ENCODE peak calls at places on chromosomes 7 and 10, in five cellular contexts. R is transverse colon, A is suprapubic skin, K is sigmoid colon, S is upper lobe of left lung. Q is an unnamed sample.

GRCh38 chr7:121960678-121961461 is 87.9 kb downstream of the PTPRZ1 start:
- DNase-seq in K (no peak), S (no peak), R (no peak), A (no peak), Q (no peak)

GRCh38 chr7:132251327-132251659 is 325.0 kb downstream of the PLXNA4 start:
- DNase-seq in R (peak; percentile 88), A (peak; percentile 78), S (peak; percentile 93), K (peak; percentile 92), Q (peak; percentile 19)

GRCh38 chr7:121081327-121081936 is 92.9 kb downstream of the CPED1 start:
- DNase-seq in R (no peak), S (no peak), A (no peak), K (no peak), Q (peak; percentile 30)

GRCh38 chr7:10874666-10875065 is 99.0 kb upstream of the PHF14 start:
- DNase-seq in S (no peak), A (no peak), K (no peak), R (no peak), Q (no peak)

GRCh38 chr10:116765549-116766162 is 23.3 kb upstream of the HSPA12A start:
- DNase-seq in S (no peak), R (peak; percentile 58), K (peak; percentile 65), A (peak; percentile 51), Q (no peak)

GRCh38 chr10:112988839-112989406 is 38.9 kb downstream of the TCF7L2 start:
- DNase-seq in R (no peak), K (no peak), A (no peak), S (no peak), Q (no peak)

GRCh38 chr7:128932862-128933821 is 4.6 kb upstream of the IRF5 start:
- DNase-seq in K (peak; percentile 75), S (peak; percentile 66), R (peak; percentile 58), A (no peak), Q (no peak)

GRCh38 chr7:1598286-1598685 is 28.5 kb upstream of the PSMG3 start:
- DNase-seq in A (no peak), S (no peak), K (no peak), R (no peak), Q (no peak)

GRCh38 chr7:19177269-19177668 is 32.0 kb upstream of the FERD3L start:
- DNase-seq in K (no peak), S (no peak), A (no peak), R (no peak), Q (no peak)

GRCh38 chr7:28999421-28999820 is 41.3 kb upstream of the TRIL start:
- DNase-seq in A (no peak), R (no peak), K (no peak), S (no peak), Q (no peak)

GRCh38 chr10:43012578-43012977 is 64.3 kb upstream of the RET start:
- DNase-seq in S (no peak), K (no peak), A (no peak), R (no peak), Q (no peak)

GRCh38 chr10:131174211-131174565 is 137.3 kb downstream of the TCERG1L start:
- DNase-seq in S (no peak), A (no peak), R (no peak), K (peak; percentile 54), Q (no peak)

GRCh38 chr7:121547341-121548092 is 151.4 kb upstream of the FAM3C start:
- DNase-seq in K (no peak), A (no peak), S (no peak), R (no peak), Q (no peak)

GRCh38 chr7:95420996-95421846 is 13.6 kb downstream of the PON2 start:
- DNase-seq in A (no peak), K (no peak), R (no peak), S (no peak), Q (no peak)

GRCh38 chr10:87867453-87867852 is 4.0 kb downstream of the PTEN start:
- DNase-seq in R (no peak), K (no peak), A (no peak), S (no peak), Q (no peak)

GRCh38 chr7:74656421-74656910 is 1.1 kb upstream of the GTF2I start:
- DNase-seq in A (peak; percentile 70), K (peak; percentile 79), S (peak; percentile 69), R (peak; percentile 66), Q (no peak)

GRCh38 chr7:148927141-148927540 is 43.0 kb upstream of the EZH2 start:
- DNase-seq in A (no peak), R (no peak), S (no peak), K (no peak), Q (no peak)

GRCh38 chr7:79988642-79989041 is 146.0 kb upstream of the GNAI1 start:
- DNase-seq in K (no peak), S (no peak), A (no peak), R (no peak), Q (no peak)

GRCh38 chr7:94028768-94029167 is 24.6 kb upstream of the BET1 start:
- DNase-seq in K (no peak), S (no peak), A (no peak), R (no peak), Q (no peak)

GRCh38 chr7:79050592-79050991 is 402.9 kb downstream of the MAGI2 start:
- DNase-seq in K (no peak), S (no peak), A (no peak), R (no peak), Q (no peak)

GRCh38 chr10:68619595-68619994 is 59.5 kb downstream of the TET1 start:
- DNase-seq in A (no peak), R (no peak), K (no peak), S (no peak), Q (no peak)

GRCh38 chr7:27860800-27861199 is 120.8 kb downstream of the TAX1BP1 start:
- DNase-seq in K (no peak), R (no peak), S (no peak), A (no peak), Q (no peak)

GRCh38 chr7:30224511-30225031 is 59.8 kb upstream of the ZNRF2 start:
- DNase-seq in R (no peak), A (no peak), K (no peak), S (peak; percentile 53), Q (no peak)

DNA sequence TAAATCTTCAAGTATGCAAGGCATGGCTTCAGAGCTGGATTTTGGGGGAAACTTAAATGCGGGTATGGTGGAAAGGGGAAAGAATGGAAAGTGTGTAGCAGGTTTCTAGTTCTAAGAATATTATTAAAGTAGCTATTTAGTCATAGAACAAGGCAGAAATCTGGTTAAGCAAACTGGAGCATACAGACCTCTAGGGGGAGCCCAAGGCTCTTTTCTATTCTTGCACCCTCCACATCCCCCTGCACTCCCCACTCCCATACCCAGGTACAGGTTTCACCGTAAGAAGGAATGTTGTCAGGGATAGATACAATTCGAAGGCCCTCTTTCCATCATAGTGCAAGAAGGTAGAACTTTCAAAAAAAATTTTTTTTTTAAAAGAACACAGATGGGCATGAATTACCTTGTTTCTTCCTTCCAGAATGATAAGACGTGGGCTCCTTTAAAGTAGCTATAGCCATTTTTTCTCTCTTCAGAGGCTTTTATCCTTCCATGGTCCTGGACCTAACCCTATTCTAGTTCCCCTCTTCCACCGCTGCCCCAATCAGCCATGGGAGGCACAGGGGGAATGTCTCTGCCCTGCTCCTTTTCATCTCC is 41.5 kb upstream of the SMIM30 start:
- DNase-seq in K (no peak), A (no peak), S (no peak), R (no peak), Q (no peak)
- TF ChIP-seq CTCF in K (no peak), A (no peak), S (no peak), R (peak; percentile 40), Q (peak; percentile 39)

DNA sequence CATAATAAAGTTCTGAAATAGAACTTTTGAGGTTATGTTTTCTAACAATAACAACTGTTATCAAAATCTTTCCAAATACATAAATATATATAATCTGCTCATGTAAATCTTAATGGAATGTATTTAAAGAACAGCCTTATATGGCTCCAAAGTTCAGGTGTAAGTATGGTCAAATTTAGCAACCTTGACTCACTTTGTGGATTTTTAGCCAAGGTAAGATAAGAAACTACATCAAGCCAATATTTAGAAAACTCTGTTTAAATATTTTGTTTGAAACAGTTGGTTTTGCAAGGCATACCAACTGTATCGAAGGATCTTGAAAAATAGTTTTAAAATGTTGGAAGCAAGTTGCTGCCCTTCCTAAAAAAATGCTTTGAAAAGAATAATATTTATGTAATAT is 228.9 kb upstream of the SEMA3D start:
- DNase-seq in K (no peak), S (no peak), R (no peak), A (no peak), Q (no peak)
- TF ChIP-seq EP300 in K (no peak), S (no peak), R (no peak), A (no peak), Q (no peak)

DNA sequence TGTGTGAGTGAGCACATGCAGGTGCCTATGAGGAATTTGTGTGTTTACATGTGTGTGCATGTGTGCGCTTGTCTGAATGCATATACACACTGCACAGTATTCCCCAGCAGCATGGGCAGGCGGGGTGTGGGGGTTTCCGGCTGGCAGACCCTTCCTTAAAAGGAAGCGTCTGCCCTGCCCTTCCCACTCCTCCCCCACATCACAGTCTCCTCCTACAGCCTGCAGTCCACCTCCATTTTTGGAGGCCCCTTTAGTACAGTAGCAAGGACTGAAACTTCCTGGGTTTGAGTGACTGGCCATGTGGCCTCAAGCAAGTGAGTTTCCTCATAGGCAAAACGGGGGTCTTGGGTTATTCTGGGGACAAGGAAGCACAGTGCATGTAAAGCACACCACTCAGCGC is 62.1 kb upstream of the COL13A1 start:
- DNase-seq in R (no peak), A (no peak), S (no peak), K (no peak), Q (no peak)
- TF ChIP-seq CTCF in R (no peak), A (no peak), S (no peak), K (no peak), Q (no peak)

DNA sequence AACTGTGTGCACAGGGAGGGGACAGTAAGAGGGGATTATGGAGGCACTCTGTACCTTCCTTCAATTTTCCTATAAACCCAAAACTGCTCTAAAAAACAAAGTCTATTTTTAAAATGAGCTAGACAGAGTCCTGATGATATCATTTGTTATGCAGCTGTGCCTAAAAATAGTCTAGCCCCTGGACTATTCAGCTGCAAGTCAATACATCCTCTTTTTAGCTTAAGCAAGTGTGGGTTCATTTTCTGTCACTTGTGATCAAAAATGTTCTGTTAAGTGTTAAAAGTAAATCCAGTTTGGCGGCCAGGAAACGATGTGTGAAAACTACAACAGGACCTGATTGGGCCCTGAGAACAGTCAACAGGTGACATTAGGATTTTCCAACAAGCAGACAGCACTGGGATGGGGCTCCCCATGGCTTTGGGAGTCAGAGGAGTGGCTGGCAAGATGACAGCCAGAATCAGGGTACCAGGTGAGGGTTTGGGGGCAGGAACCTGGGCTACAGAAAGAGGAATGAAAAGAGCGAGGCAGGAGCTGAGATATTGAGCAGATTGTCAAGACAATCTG is 33.9 kb downstream of the FAM107B start:
- DNase-seq in A (no peak), R (no peak), S (no peak), K (no peak), Q (no peak)
- TF ChIP-seq EP300 in A (no peak), R (no peak), S (no peak), K (no peak), Q (peak; percentile 26)

GRCh38 chr10:82377608-82378007 is 502.6 kb downstream of the NRG3 start:
- DNase-seq in R (no peak), A (no peak), S (peak; percentile 35), K (no peak), Q (no peak)
- TF ChIP-seq CTCF in R (no peak), A (no peak), S (no peak), K (no peak), Q (no peak)

GRCh38 chr10:35413985-35414861 is 77.9 kb downstream of the CCNY start:
- DNase-seq in K (peak; percentile 56), R (no peak), A (no peak), S (no peak), Q (no peak)
- TF ChIP-seq EP300 in K (no peak), R (no peak), A (no peak), S (no peak), Q (no peak)